ENCODE peak calls at places on chromosomes 1 and 21, in four cellular contexts. One of them, this sample, is unnamed.

GRCh38 chr1:193709607-193710006 is 523.2 kb upstream of the B3GALT2 start:
- DNase-seq in K562: no peak
- DNase-seq in WTC11: no peak
- DNase-seq in GM12878: no peak
- DNase-seq in this sample: no peak

GRCh38 chr1:99648107-99648506 is 2.2 kb downstream of the PALMD start:
- DNase-seq in K562: peak; percentile 15
- DNase-seq in WTC11: peak; percentile 16
- DNase-seq in GM12878: no peak
- DNase-seq in this sample: peak; percentile 71

GRCh38 chr1:174768949-174769348 is 230.8 kb upstream of the CACYBP start:
- DNase-seq in K562: no peak
- DNase-seq in WTC11: no peak
- DNase-seq in GM12878: no peak
- DNase-seq in this sample: no peak

GRCh38 chr21:41112740-41113692 is 54.9 kb upstream of the BACE2 start:
- DNase-seq in K562: no peak
- DNase-seq in WTC11: no peak
- DNase-seq in GM12878: no peak
- DNase-seq in this sample: no peak

GRCh38 chr1:8552135-8552534 is 234.2 kb downstream of the SLC45A1 start:
- DNase-seq in K562: no peak
- DNase-seq in WTC11: no peak
- DNase-seq in GM12878: no peak
- DNase-seq in this sample: peak; percentile 68

GRCh38 chr1:8985915-8986813 is 40.1 kb downstream of the SLC2A7 start:
- DNase-seq in K562: no peak
- DNase-seq in WTC11: no peak
- DNase-seq in GM12878: no peak
- DNase-seq in this sample: peak; percentile 55

GRCh38 chr1:248810000-248810726 is 15.6 kb downstream of the SH3BP5L start:
- DNase-seq in K562: peak; percentile 6
- DNase-seq in WTC11: no peak
- DNase-seq in GM12878: no peak
- DNase-seq in this sample: no peak

GRCh38 chr1:18724001-18724411 is 93.4 kb downstream of the PAX7 start:
- DNase-seq in K562: no peak
- DNase-seq in WTC11: no peak
- DNase-seq in GM12878: no peak
- DNase-seq in this sample: no peak

GRCh38 chr1:221150996-221151395 is 271.8 kb downstream of the HLX start:
- DNase-seq in K562: no peak
- DNase-seq in WTC11: no peak
- DNase-seq in GM12878: no peak
- DNase-seq in this sample: no peak

GRCh38 chr1:221149676-221150075 is 270.4 kb downstream of the HLX start:
- DNase-seq in K562: no peak
- DNase-seq in WTC11: no peak
- DNase-seq in GM12878: no peak
- DNase-seq in this sample: no peak

GRCh38 chr1:221159608-221160007 is 280.4 kb downstream of the HLX start:
- DNase-seq in K562: no peak
- DNase-seq in WTC11: no peak
- DNase-seq in GM12878: no peak
- DNase-seq in this sample: no peak

GRCh38 chr1:221157026-221157761 is 278.0 kb downstream of the HLX start:
- DNase-seq in K562: no peak
- DNase-seq in WTC11: no peak
- DNase-seq in GM12878: peak; percentile 41
- DNase-seq in this sample: no peak

DNA sequence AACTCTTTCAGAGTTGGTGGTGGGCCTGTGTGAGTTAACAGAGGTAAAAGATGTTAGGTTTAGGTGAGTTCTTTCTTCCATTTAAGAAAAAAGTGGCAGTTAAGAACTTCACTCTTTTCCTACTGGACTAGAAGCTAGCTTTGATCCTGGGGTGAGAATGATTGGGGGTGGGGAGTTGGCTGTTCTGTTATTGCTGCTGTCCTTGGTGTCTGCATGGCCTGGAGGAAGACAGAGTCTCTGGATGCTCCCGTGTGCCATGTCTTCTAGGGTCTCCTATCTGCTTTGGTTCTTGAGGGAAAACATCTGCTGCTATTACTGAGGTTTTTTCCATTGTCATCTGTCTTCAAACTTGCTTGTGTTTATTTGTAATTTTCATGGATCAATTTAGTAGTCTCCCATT is 275.7 kb downstream of the HLX start:
- DNase-seq in K562: no peak
- DNase-seq in WTC11: no peak
- DNase-seq in GM12878: no peak
- DNase-seq in this sample: no peak
- TF ChIP-seq CREM in K562: no peak
- TF ChIP-seq CREM in WTC11: no peak
- TF ChIP-seq CREM in GM12878: no peak
- TF ChIP-seq CREM in this sample: no peak

GRCh38 chr1:197637406-197637805 is 137.9 kb downstream of the DENND1B start:
- DNase-seq in K562: no peak
- DNase-seq in WTC11: no peak
- DNase-seq in GM12878: no peak
- DNase-seq in this sample: no peak

GRCh38 chr1:197632651-197633050 is 142.6 kb downstream of the DENND1B start:
- DNase-seq in K562: no peak
- DNase-seq in WTC11: no peak
- DNase-seq in GM12878: no peak
- DNase-seq in this sample: no peak

GRCh38 chr1:197632000-197632399 is 143.3 kb downstream of the DENND1B start:
- DNase-seq in K562: no peak
- DNase-seq in WTC11: no peak
- DNase-seq in GM12878: no peak
- DNase-seq in this sample: no peak

GRCh38 chr1:197638316-197638715 is 137.0 kb downstream of the DENND1B start:
- DNase-seq in K562: no peak
- DNase-seq in WTC11: no peak
- DNase-seq in GM12878: no peak
- DNase-seq in this sample: no peak

GRCh38 chr1:197633447-197634039 is 141.7 kb downstream of the DENND1B start:
- DNase-seq in K562: no peak
- DNase-seq in WTC11: no peak
- DNase-seq in GM12878: no peak
- DNase-seq in this sample: no peak
- TF ChIP-seq CREM in K562: no peak
- TF ChIP-seq CREM in WTC11: no peak
- TF ChIP-seq CREM in GM12878: no peak
- TF ChIP-seq CREM in this sample: no peak

DNA sequence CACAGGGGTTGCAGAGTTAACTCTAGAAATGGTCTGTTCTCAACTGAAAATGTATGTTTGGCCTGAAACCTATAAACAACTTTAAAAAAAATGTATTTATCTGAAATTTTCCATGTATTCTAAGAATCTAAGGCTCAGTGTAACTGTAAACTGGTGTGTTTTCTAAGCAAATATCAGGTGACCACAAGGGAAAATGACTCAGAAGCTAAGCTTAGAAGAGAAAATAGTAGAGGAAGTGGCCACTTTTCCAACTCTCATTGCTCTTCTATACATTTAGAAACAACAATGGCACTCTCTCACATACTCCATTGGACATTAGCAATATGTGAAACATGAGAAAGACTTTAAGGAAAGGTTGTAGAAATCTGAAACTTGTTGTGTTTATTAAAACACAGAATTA is 7.5 kb downstream of the TNFSF18 start:
- DNase-seq in K562: no peak
- DNase-seq in WTC11: no peak
- DNase-seq in GM12878: no peak
- DNase-seq in this sample: peak; percentile 9
- TF ChIP-seq CREM in K562: no peak
- TF ChIP-seq CREM in WTC11: no peak
- TF ChIP-seq CREM in GM12878: no peak
- TF ChIP-seq CREM in this sample: no peak

DNA sequence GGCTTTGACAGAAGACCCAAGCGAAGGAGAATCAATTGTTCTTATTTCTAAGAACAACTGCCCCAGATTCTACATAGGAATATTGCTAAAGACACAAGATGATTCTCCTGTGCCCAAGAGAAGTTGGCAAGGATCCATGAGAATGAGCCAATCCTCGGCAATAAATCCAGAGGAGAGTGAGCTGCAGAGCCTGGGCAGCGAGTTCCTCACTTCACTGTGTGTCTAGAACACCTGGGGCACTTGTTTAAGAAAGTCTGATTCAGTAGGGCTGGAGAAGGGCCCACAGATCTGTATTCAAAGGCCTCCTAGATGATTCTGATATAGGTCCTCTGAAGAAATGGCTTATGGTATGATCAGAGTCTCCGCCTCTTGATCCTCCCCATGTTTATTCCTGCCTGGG is 31.8 kb downstream of the GADD45A start:
- DNase-seq in K562: no peak
- DNase-seq in WTC11: no peak
- DNase-seq in GM12878: no peak
- DNase-seq in this sample: no peak
- TF ChIP-seq CREM in K562: no peak
- TF ChIP-seq CREM in WTC11: no peak
- TF ChIP-seq CREM in GM12878: no peak
- TF ChIP-seq CREM in this sample: no peak

DNA sequence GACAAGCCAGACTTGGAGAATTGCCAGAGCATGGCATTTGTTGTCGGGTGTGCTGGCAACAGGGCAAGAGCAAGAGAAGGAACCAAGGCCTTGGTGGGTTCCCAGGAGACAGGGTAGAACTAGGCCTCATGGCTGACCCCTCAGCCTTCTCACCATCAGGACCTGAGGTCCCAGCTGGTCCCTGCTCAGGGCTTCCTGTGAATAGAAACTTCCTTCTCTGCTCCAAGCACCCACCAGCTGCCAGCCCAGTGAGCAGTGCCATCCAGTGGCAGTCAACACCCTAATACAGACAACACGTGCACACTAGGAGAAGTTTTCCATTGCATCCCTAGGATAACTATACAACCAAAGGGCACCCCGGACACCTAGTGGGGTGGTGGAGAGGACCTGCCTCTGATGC is 22.8 kb downstream of the S100A6 start:
- DNase-seq in K562: no peak
- DNase-seq in WTC11: no peak
- DNase-seq in GM12878: no peak
- DNase-seq in this sample: no peak
- TF ChIP-seq CREM in K562: no peak
- TF ChIP-seq CREM in WTC11: no peak
- TF ChIP-seq CREM in GM12878: no peak
- TF ChIP-seq CREM in this sample: no peak

GRCh38 chr1:221804303-221804702 is 62.4 kb upstream of the DUSP10 start:
- DNase-seq in K562: no peak
- DNase-seq in WTC11: no peak
- DNase-seq in GM12878: no peak
- DNase-seq in this sample: no peak
- TF ChIP-seq CREM in K562: no peak
- TF ChIP-seq CREM in WTC11: no peak
- TF ChIP-seq CREM in GM12878: no peak
- TF ChIP-seq CREM in this sample: no peak

This sample was measured in HepG2.